ENCODE peak calls at places on chromosome 21, in seven cellular contexts. One of them, this sample, is unnamed.
A peak's percentile ranks its signal among the peaks of the same experiment; 100 is the strongest.

GRCh38 chr21:41529769-41530168 is 21.8 kb upstream of the TMPRSS2 start:
- DNase-seq in GM06990: no peak
- DNase-seq in cardiac muscle cell: no peak
- DNase-seq in esophagus squamous epithelium: no peak
- DNase-seq in cardiac fibroblast: no peak
- DNase-seq in AG04449: no peak
- DNase-seq in foreskin fibroblast: no peak
- DNase-seq in this sample: no peak

GRCh38 chr21:43210454-43211084 is 41.8 kb downstream of the CRYAA start:
- DNase-seq in GM06990: no peak
- DNase-seq in cardiac muscle cell: no peak
- DNase-seq in esophagus squamous epithelium: no peak
- DNase-seq in cardiac fibroblast: no peak
- DNase-seq in AG04449: no peak
- DNase-seq in foreskin fibroblast: no peak
- DNase-seq in this sample: no peak

GRCh38 chr21:40731206-40731605 is 115.8 kb downstream of the DSCAM start:
- DNase-seq in GM06990: no peak
- DNase-seq in cardiac muscle cell: no peak
- DNase-seq in esophagus squamous epithelium: no peak
- DNase-seq in cardiac fibroblast: no peak
- DNase-seq in AG04449: no peak
- DNase-seq in foreskin fibroblast: no peak
- DNase-seq in this sample: no peak

GRCh38 chr21:14754682-14755081 is 208.6 kb upstream of the SAMSN1 start:
- DNase-seq in GM06990: no peak
- DNase-seq in cardiac muscle cell: no peak
- DNase-seq in esophagus squamous epithelium: no peak
- DNase-seq in cardiac fibroblast: no peak
- DNase-seq in AG04449: no peak
- DNase-seq in foreskin fibroblast: no peak
- DNase-seq in this sample: no peak

GRCh38 chr21:39527664-39528381 is 76.1 kb downstream of the SH3BGR start:
- DNase-seq in GM06990: no peak
- DNase-seq in cardiac muscle cell: no peak
- DNase-seq in esophagus squamous epithelium: no peak
- DNase-seq in cardiac fibroblast: no peak
- DNase-seq in AG04449: no peak
- DNase-seq in foreskin fibroblast: no peak
- DNase-seq in this sample: no peak

GRCh38 chr21:39317134-39318090 is 4.0 kb upstream of the BRWD1 start:
- DNase-seq in GM06990: no peak
- DNase-seq in cardiac muscle cell: no peak
- DNase-seq in esophagus squamous epithelium: no peak
- DNase-seq in cardiac fibroblast: no peak
- DNase-seq in AG04449: no peak
- DNase-seq in foreskin fibroblast: no peak
- DNase-seq in this sample: no peak

GRCh38 chr21:14740692-14741091 is 194.6 kb upstream of the SAMSN1 start:
- DNase-seq in GM06990: no peak
- DNase-seq in cardiac muscle cell: no peak
- DNase-seq in esophagus squamous epithelium: no peak
- DNase-seq in cardiac fibroblast: no peak
- DNase-seq in AG04449: no peak
- DNase-seq in foreskin fibroblast: no peak
- DNase-seq in this sample: peak; percentile 31

GRCh38 chr21:41837756-41838297 is 41.3 kb downstream of the PRDM15 start:
- DNase-seq in GM06990: no peak
- DNase-seq in cardiac muscle cell: no peak
- DNase-seq in esophagus squamous epithelium: no peak
- DNase-seq in cardiac fibroblast: no peak
- DNase-seq in AG04449: no peak
- DNase-seq in foreskin fibroblast: no peak
- DNase-seq in this sample: no peak

GRCh38 chr21:26115346-26115745 is 55.2 kb downstream of the APP start:
- DNase-seq in GM06990: no peak
- DNase-seq in cardiac muscle cell: no peak
- DNase-seq in esophagus squamous epithelium: no peak
- DNase-seq in cardiac fibroblast: peak; percentile 43
- DNase-seq in AG04449: no peak
- DNase-seq in foreskin fibroblast: no peak
- DNase-seq in this sample: no peak

GRCh38 chr21:28590026-28590425 is 402.7 kb downstream of the LTN1 start:
- DNase-seq in GM06990: no peak
- DNase-seq in cardiac muscle cell: no peak
- DNase-seq in esophagus squamous epithelium: no peak
- DNase-seq in cardiac fibroblast: no peak
- DNase-seq in AG04449: no peak
- DNase-seq in foreskin fibroblast: no peak
- DNase-seq in this sample: no peak

GRCh38 chr21:28588997-28589396 is 403.7 kb downstream of the LTN1 start:
- DNase-seq in GM06990: no peak
- DNase-seq in cardiac muscle cell: no peak
- DNase-seq in esophagus squamous epithelium: no peak
- DNase-seq in cardiac fibroblast: no peak
- DNase-seq in AG04449: no peak
- DNase-seq in foreskin fibroblast: no peak
- DNase-seq in this sample: no peak

GRCh38 chr21:28587748-28588147 is 404.9 kb downstream of the LTN1 start:
- DNase-seq in GM06990: no peak
- DNase-seq in cardiac muscle cell: no peak
- DNase-seq in esophagus squamous epithelium: no peak
- DNase-seq in cardiac fibroblast: peak; percentile 18
- DNase-seq in AG04449: peak; percentile 16
- DNase-seq in foreskin fibroblast: peak; percentile 83
- DNase-seq in this sample: no peak

GRCh38 chr21:28592205-28592845 is 400.4 kb downstream of the LTN1 start:
- DNase-seq in GM06990: no peak
- DNase-seq in cardiac muscle cell: no peak
- DNase-seq in esophagus squamous epithelium: no peak
- DNase-seq in cardiac fibroblast: no peak
- DNase-seq in AG04449: no peak
- DNase-seq in foreskin fibroblast: peak; percentile 10
- DNase-seq in this sample: no peak

DNA sequence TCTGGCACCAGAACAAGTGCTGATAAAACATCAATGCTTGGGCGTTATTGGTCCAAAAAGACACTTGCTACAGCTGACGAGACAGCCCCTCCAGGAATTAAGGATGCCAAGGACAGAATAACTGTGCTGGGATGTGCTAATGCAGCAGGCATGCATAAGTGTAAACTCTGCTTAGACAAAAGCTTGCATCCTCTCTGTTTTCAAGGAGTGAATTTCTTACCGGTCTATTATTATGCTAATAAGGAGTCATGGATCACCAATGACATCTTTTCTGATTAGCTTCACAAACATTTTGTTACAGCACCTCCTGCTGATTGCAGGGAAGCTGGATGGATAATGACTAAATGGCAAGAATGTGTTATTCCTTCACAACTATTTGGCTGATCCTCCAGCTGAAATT is 402.0 kb downstream of the LTN1 start:
- DNase-seq in GM06990: no peak
- DNase-seq in cardiac muscle cell: no peak
- DNase-seq in esophagus squamous epithelium: no peak
- DNase-seq in cardiac fibroblast: no peak
- DNase-seq in AG04449: no peak
- DNase-seq in foreskin fibroblast: no peak
- DNase-seq in this sample: no peak
- TF ChIP-seq CTCF in GM06990: no peak
- TF ChIP-seq CTCF in cardiac muscle cell: no peak
- TF ChIP-seq CTCF in esophagus squamous epithelium: no peak
- TF ChIP-seq CTCF in cardiac fibroblast: no peak
- TF ChIP-seq CTCF in AG04449: no peak
- TF ChIP-seq CTCF in foreskin fibroblast: no peak
- TF ChIP-seq CTCF in this sample: no peak

GRCh38 chr21:45109831-45110492 is 35.6 kb downstream of the ADARB1 start:
- DNase-seq in GM06990: peak; percentile 83
- DNase-seq in cardiac muscle cell: peak; percentile 45
- DNase-seq in esophagus squamous epithelium: no peak
- DNase-seq in cardiac fibroblast: no peak
- DNase-seq in AG04449: no peak
- DNase-seq in foreskin fibroblast: no peak
- DNase-seq in this sample: no peak
- H3K4me3 ChIP-seq in GM06990: peak overlapping the region; percentile 16
- H3K4me3 ChIP-seq in cardiac muscle cell: no peak overlapping the region
- H3K4me3 ChIP-seq in esophagus squamous epithelium: peak overlapping the region; percentile 3
- H3K4me3 ChIP-seq in cardiac fibroblast: no peak overlapping the region
- H3K4me3 ChIP-seq in AG04449: no peak overlapping the region
- H3K4me3 ChIP-seq in foreskin fibroblast: no peak overlapping the region
- H3K4me3 ChIP-seq in this sample: peak overlapping the region; percentile 17

GRCh38 chr21:33975548-33976081 is 60.0 kb upstream of the ATP5PO start:
- DNase-seq in GM06990: peak; percentile 83
- DNase-seq in cardiac muscle cell: no peak
- DNase-seq in esophagus squamous epithelium: no peak
- DNase-seq in cardiac fibroblast: no peak
- DNase-seq in AG04449: no peak
- DNase-seq in foreskin fibroblast: peak; percentile 49
- DNase-seq in this sample: no peak
- TF ChIP-seq CTCF in GM06990: no peak
- TF ChIP-seq CTCF in cardiac muscle cell: no peak
- TF ChIP-seq CTCF in esophagus squamous epithelium: peak; percentile 30
- TF ChIP-seq CTCF in cardiac fibroblast: no peak
- TF ChIP-seq CTCF in AG04449: no peak
- TF ChIP-seq CTCF in foreskin fibroblast: no peak
- TF ChIP-seq CTCF in this sample: no peak

GRCh38 chr21:36964832-36965719 is 1.4 kb downstream of the HLCS start:
- DNase-seq in GM06990: peak; percentile 18
- DNase-seq in cardiac muscle cell: no peak
- DNase-seq in esophagus squamous epithelium: no peak
- DNase-seq in cardiac fibroblast: no peak
- DNase-seq in AG04449: no peak
- DNase-seq in foreskin fibroblast: no peak
- DNase-seq in this sample: no peak
- H3K4me3 ChIP-seq in GM06990: peak overlapping the region; percentile 79
- H3K4me3 ChIP-seq in cardiac muscle cell: peak overlapping the region; percentile 92
- H3K4me3 ChIP-seq in esophagus squamous epithelium: peak overlapping the region; percentile 84
- H3K4me3 ChIP-seq in cardiac fibroblast: peak overlapping the region; percentile 72
- H3K4me3 ChIP-seq in AG04449: peak overlapping the region; percentile 75
- H3K4me3 ChIP-seq in foreskin fibroblast: peak overlapping the region; percentile 74
- H3K4me3 ChIP-seq in this sample: no peak overlapping the region

GRCh38 chr21:33308586-33309490 is 15.9 kb upstream of the IFNAR1 start:
- DNase-seq in GM06990: peak; percentile 90
- DNase-seq in cardiac muscle cell: no peak
- DNase-seq in esophagus squamous epithelium: no peak
- DNase-seq in cardiac fibroblast: peak; percentile 40
- DNase-seq in AG04449: no peak
- DNase-seq in foreskin fibroblast: peak; percentile 85
- DNase-seq in this sample: peak; percentile 69
- TF ChIP-seq CTCF in GM06990: peak; percentile 36
- TF ChIP-seq CTCF in cardiac muscle cell: peak; percentile 21
- TF ChIP-seq CTCF in esophagus squamous epithelium: no peak
- TF ChIP-seq CTCF in cardiac fibroblast: no peak
- TF ChIP-seq CTCF in AG04449: no peak
- TF ChIP-seq CTCF in foreskin fibroblast: no peak
- TF ChIP-seq CTCF in this sample: peak; percentile 39

DNA sequence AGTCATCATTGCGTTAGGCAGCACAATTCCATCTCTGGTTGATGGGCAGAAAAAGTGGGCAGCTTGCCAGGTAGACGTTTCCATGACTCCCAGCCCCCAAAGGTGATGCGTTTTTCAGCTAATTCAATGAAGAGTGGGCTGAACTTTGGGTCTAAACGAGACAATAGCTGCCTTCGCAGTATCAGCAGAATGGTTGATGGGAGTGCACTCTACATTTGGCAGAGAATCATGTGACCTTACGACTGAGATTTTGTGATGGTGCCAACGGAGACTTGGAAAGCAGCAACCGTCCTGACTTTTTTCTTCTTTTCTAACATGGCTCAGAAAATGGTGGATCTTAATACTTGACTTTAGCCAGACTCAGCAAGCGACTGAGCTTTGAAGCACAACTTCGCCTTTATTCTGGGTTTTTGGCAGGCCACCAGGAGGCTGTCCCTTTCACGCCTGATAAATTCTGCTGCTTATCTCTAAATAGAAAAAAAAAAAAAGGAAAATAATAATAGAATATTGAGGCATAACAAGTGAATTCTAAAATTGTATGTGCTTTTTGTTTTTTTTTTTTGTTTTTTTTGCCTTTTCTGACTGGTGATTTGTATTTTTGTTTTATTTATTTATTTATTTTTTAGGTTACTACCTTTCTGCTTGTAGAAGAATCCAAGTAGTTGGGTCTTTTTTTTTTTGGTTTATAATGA is 804.8 kb downstream of the USP25 start:
- DNase-seq in GM06990: no peak
- DNase-seq in cardiac muscle cell: peak; percentile 19
- DNase-seq in esophagus squamous epithelium: no peak
- DNase-seq in cardiac fibroblast: peak; percentile 97
- DNase-seq in AG04449: no peak
- DNase-seq in foreskin fibroblast: peak; percentile 83
- DNase-seq in this sample: peak; percentile 82
- H3K4me3 ChIP-seq in GM06990: no peak overlapping the region
- H3K4me3 ChIP-seq in cardiac muscle cell: no peak overlapping the region
- H3K4me3 ChIP-seq in esophagus squamous epithelium: peak overlapping the region; percentile 48
- H3K4me3 ChIP-seq in cardiac fibroblast: peak overlapping the region; percentile 49
- H3K4me3 ChIP-seq in AG04449: no peak overlapping the region
- H3K4me3 ChIP-seq in foreskin fibroblast: peak overlapping the region; percentile 70
- H3K4me3 ChIP-seq in this sample: peak overlapping the region; percentile 43

GRCh38 chr21:31457675-31458074 is 113.6 kb upstream of the TIAM1 start:
- DNase-seq in GM06990: no peak
- DNase-seq in cardiac muscle cell: no peak
- DNase-seq in esophagus squamous epithelium: no peak
- DNase-seq in cardiac fibroblast: no peak
- DNase-seq in AG04449: no peak
- DNase-seq in foreskin fibroblast: no peak
- DNase-seq in this sample: no peak
- TF ChIP-seq CTCF in GM06990: peak; percentile 28
- TF ChIP-seq CTCF in cardiac muscle cell: no peak
- TF ChIP-seq CTCF in esophagus squamous epithelium: peak; percentile 20
- TF ChIP-seq CTCF in cardiac fibroblast: no peak
- TF ChIP-seq CTCF in AG04449: no peak
- TF ChIP-seq CTCF in foreskin fibroblast: no peak
- TF ChIP-seq CTCF in this sample: peak; percentile 8

GRCh38 chr21:38236232-38236631 is 20.6 kb upstream of the KCNJ15 start:
- DNase-seq in GM06990: no peak
- DNase-seq in cardiac muscle cell: no peak
- DNase-seq in esophagus squamous epithelium: no peak
- DNase-seq in cardiac fibroblast: no peak
- DNase-seq in AG04449: no peak
- DNase-seq in foreskin fibroblast: no peak
- DNase-seq in this sample: peak; percentile 53
- H3K4me3 ChIP-seq in GM06990: no peak overlapping the region
- H3K4me3 ChIP-seq in cardiac muscle cell: no peak overlapping the region
- H3K4me3 ChIP-seq in esophagus squamous epithelium: no peak overlapping the region
- H3K4me3 ChIP-seq in cardiac fibroblast: no peak overlapping the region
- H3K4me3 ChIP-seq in AG04449: no peak overlapping the region
- H3K4me3 ChIP-seq in foreskin fibroblast: no peak overlapping the region
- H3K4me3 ChIP-seq in this sample: no peak overlapping the region

GRCh38 chr21:37028579-37028978 is 22.1 kb downstream of the RIPPLY3 start:
- DNase-seq in GM06990: no peak
- DNase-seq in cardiac muscle cell: no peak
- DNase-seq in esophagus squamous epithelium: no peak
- DNase-seq in cardiac fibroblast: peak; percentile 30
- DNase-seq in AG04449: no peak
- DNase-seq in foreskin fibroblast: peak; percentile 44
- DNase-seq in this sample: peak; percentile 35
- TF ChIP-seq CTCF in GM06990: no peak
- TF ChIP-seq CTCF in cardiac muscle cell: no peak
- TF ChIP-seq CTCF in esophagus squamous epithelium: no peak
- TF ChIP-seq CTCF in cardiac fibroblast: no peak
- TF ChIP-seq CTCF in AG04449: no peak
- TF ChIP-seq CTCF in foreskin fibroblast: no peak
- TF ChIP-seq CTCF in this sample: peak; percentile 22

This sample was measured in choroid plexus epithelial cell.